ENCODE peak calls at places on chromosomes 7 and 10, in nine cellular contexts. B, Q, T, A, D, F, N, G and K are unnamed samples.

GRCh38 chr10:78849731-78850130 is 219.0 kb upstream of the ZMIZ1 start:
- DNase-seq in B (peak), Q (no peak), T (no peak), A (no peak), D (no peak), F (no peak), N (no peak), G (no peak), K (no peak)

GRCh38 chr7:128104109-128104742 is 73.0 kb upstream of the LRRC4 start:
- DNase-seq in B (no peak), Q (no peak), T (peak), A (no peak), D (no peak), F (no peak), N (no peak), G (peak), K (no peak)

GRCh38 chr7:25864943-25865633 is 286.9 kb upstream of the NFE2L3 start:
- DNase-seq in B (no peak), Q (no peak), T (no peak), A (no peak), D (no peak), F (no peak), N (no peak), G (no peak), K (no peak)

GRCh38 chr10:132094581-132095234 is 29.0 kb downstream of the JAKMIP3 start:
- DNase-seq in B (peak), Q (no peak), T (no peak), A (no peak), D (no peak), F (no peak), N (no peak), G (no peak), K (no peak)

GRCh38 chr7:98737176-98737575 is 120.1 kb downstream of the NPTX2 start:
- DNase-seq in B (no peak), Q (no peak), T (no peak), A (no peak), D (no peak), F (no peak), N (no peak), G (no peak), K (no peak)

GRCh38 chr10:5811387-5811821 is 1.8 kb downstream of the GDI2 start:
- DNase-seq in B (no peak), Q (no peak), T (no peak), A (no peak), D (no peak), F (no peak), N (no peak), G (no peak), K (no peak)

GRCh38 chr7:44281811-44282600 is 43.4 kb downstream of the CAMK2B start:
- DNase-seq in B (no peak), Q (peak), T (peak), A (peak), D (peak), F (no peak), N (no peak), G (no peak), K (peak)

GRCh38 chr10:57943701-57944100 is 324.0 kb downstream of the IPMK start:
- DNase-seq in B (no peak), Q (no peak), T (no peak), A (no peak), D (no peak), F (no peak), N (no peak), G (no peak), K (no peak)

GRCh38 chr10:43110318-43111071 is 27.8 kb upstream of the CSGALNACT2 start:
- DNase-seq in B (no peak), Q (no peak), T (no peak), A (no peak), D (no peak), F (no peak), N (no peak), G (peak), K (no peak)

GRCh38 chr7:36781011-36781738 is 56.9 kb upstream of the AOAH start:
- DNase-seq in B (no peak), Q (no peak), T (no peak), A (no peak), D (no peak), F (no peak), N (no peak), G (no peak), K (no peak)

GRCh38 chr10:22479419-22479818 is 134.1 kb downstream of the SPAG6 start:
- DNase-seq in B (no peak), Q (no peak), T (no peak), A (no peak), D (no peak), F (no peak), N (no peak), G (no peak), K (no peak)

GRCh38 chr10:97188234-97188847 is 2.6 kb upstream of the SLIT1 start:
- DNase-seq in B (no peak), Q (no peak), T (peak), A (no peak), D (no peak), F (no peak), N (no peak), G (no peak), K (no peak)

GRCh38 chr7:47290466-47290865 is 291.4 kb downstream of the TNS3 start:
- DNase-seq in B (no peak), Q (no peak), T (no peak), A (no peak), D (no peak), F (no peak), N (no peak), G (no peak), K (no peak)

GRCh38 chr10:28215930-28216329 is 86.9 kb downstream of the MPP7 start:
- DNase-seq in B (no peak), Q (no peak), T (no peak), A (no peak), D (no peak), F (no peak), N (no peak), G (no peak), K (no peak)

GRCh38 chr7:519429-519973 is at the start of gene PDGFA:
- DNase-seq in B (peak), Q (peak), T (no peak), A (no peak), D (peak), F (no peak), N (no peak), G (no peak), K (peak)

GRCh38 chr7:40530292-40530691 is 395.5 kb downstream of the SUGCT start:
- DNase-seq in B (no peak), Q (no peak), T (no peak), A (no peak), D (no peak), F (no peak), N (no peak), G (no peak), K (no peak)

GRCh38 chr10:29784175-29784773 is 149.5 kb upstream of the SVIL start:
- DNase-seq in B (peak), Q (peak), T (no peak), A (peak), D (peak), F (peak), N (no peak), G (no peak), K (peak)

GRCh38 chr10:14450041-14450491 is 119.3 kb upstream of the FRMD4A start:
- DNase-seq in B (peak), Q (peak), T (no peak), A (no peak), D (peak), F (no peak), N (no peak), G (no peak), K (no peak)

GRCh38 chr7:44853391-44853790 is 5.5 kb upstream of the H2AZ2 start:
- DNase-seq in B (no peak), Q (no peak), T (no peak), A (no peak), D (no peak), F (no peak), N (no peak), G (no peak), K (no peak)

GRCh38 chr10:71232089-71232998 is 20.0 kb downstream of the UNC5B start:
- DNase-seq in B (peak), Q (peak), T (peak), A (no peak), D (peak), F (peak), N (no peak), G (peak), K (peak)

GRCh38 chr7:124152859-124153692 is 120.2 kb upstream of the TMEM229A start:
- DNase-seq in B (no peak), Q (no peak), T (no peak), A (no peak), D (peak), F (no peak), N (no peak), G (peak), K (no peak)

GRCh38 chr7:99111591-99111990 is 32.3 kb downstream of the SMURF1 start:
- DNase-seq in B (no peak), Q (no peak), T (no peak), A (no peak), D (no peak), F (no peak), N (no peak), G (no peak), K (no peak)

GRCh38 chr10:131264110-131264788 is 47.3 kb downstream of the TCERG1L start:
- DNase-seq in B (no peak), Q (no peak), T (peak), A (peak), D (no peak), F (no peak), N (no peak), G (no peak), K (no peak)

GRCh38 chr10:132319853-132320669 is 11.9 kb upstream of the LRRC27 start:
- DNase-seq in B (no peak), Q (no peak), T (no peak), A (no peak), D (peak), F (no peak), N (no peak), G (no peak), K (peak)

GRCh38 chr7:13946181-13946580 is 43.3 kb downstream of the ETV1 start:
- DNase-seq in B (no peak), Q (no peak), T (no peak), A (no peak), D (no peak), F (no peak), N (no peak), G (no peak), K (no peak)

GRCh38 chr7:100472854-100473499 is 6.0 kb downstream of the TSC22D4 start:
- DNase-seq in B (no peak), Q (peak), T (no peak), A (no peak), D (no peak), F (no peak), N (no peak), G (no peak), K (no peak)

GRCh38 chr10:121864168-121864567 is 63.7 kb downstream of the ATE1 start:
- DNase-seq in B (no peak), Q (no peak), T (no peak), A (no peak), D (no peak), F (no peak), N (no peak), G (no peak), K (no peak)

GRCh38 chr10:31490858-31491504 is 172.0 kb downstream of the ZEB1 start:
- DNase-seq in B (no peak), Q (no peak), T (no peak), A (no peak), D (no peak), F (no peak), N (no peak), G (peak), K (no peak)

GRCh38 chr7:154902600-154903082 is 100.3 kb downstream of the PAXIP1 start:
- DNase-seq in B (no peak), Q (no peak), T (no peak), A (peak), D (no peak), F (no peak), N (no peak), G (no peak), K (no peak)

GRCh38 chr7:50564630-50565558 is at the start of gene DDC:
- DNase-seq in B (no peak), Q (no peak), T (no peak), A (no peak), D (no peak), F (no peak), N (no peak), G (no peak), K (no peak)
- TF ChIP-seq POLR2A in B (no peak), Q (no peak), T (no peak), A (no peak), D (no peak), F (no peak), N (no peak), G (no peak), K (no peak)

GRCh38 chr10:126596472-126597016 is 73.9 kb downstream of the C10orf90 start:
- DNase-seq in B (no peak), Q (no peak), T (no peak), A (no peak), D (no peak), F (no peak), N (no peak), G (no peak), K (no peak)

GRCh38 chr10:126595160-126595559 is 75.3 kb downstream of the C10orf90 start:
- DNase-seq in B (no peak), Q (no peak), T (no peak), A (no peak), D (no peak), F (no peak), N (no peak), G (peak), K (no peak)

GRCh38 chr10:126592901-126593300 is 77.6 kb downstream of the C10orf90 start:
- DNase-seq in B (no peak), Q (no peak), T (no peak), A (no peak), D (no peak), F (no peak), N (no peak), G (no peak), K (no peak)

GRCh38 chr10:126597206-126597605 is 73.3 kb downstream of the C10orf90 start:
- DNase-seq in B (no peak), Q (no peak), T (no peak), A (no peak), D (no peak), F (no peak), N (no peak), G (no peak), K (no peak)

DNA sequence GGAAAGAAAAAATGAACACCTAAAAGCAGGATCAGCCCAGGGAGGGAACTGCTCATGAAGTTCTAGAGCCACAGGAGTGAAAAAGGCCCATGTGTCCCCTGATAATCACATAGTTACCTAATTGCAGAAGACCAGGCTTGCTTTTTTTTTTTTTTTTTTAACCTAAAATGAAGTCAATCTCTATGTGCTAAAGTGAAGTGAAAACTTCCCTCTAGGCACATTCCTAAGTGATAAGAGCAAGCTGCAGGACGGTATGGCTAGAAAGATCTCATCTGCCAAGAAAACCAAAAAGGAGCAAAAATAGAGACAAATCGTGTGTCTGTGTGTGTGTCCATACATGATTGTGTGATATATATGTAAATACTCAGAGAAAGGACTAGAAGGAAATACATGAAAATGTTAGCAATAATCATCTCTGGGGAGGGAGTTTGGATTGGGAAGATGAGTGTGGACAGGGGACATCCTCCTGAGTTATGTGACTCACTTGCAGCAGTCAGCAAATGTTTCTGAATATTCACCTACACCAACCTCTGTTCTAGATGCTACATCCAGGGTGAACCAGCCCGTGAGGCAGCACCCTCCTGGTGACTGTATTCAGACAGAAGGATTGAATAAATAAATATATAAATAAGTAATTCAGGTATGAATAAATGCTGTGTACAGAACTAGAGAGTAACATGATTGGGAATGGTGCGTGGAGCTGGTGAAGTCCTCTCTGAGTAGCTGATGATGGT is 76.4 kb downstream of the C10orf90 start:
- DNase-seq in B (no peak), Q (no peak), T (no peak), A (no peak), D (no peak), F (no peak), N (no peak), G (no peak), K (no peak)
- TF ChIP-seq POLR2A in B (no peak), Q (no peak), T (no peak), A (no peak), D (no peak), F (no peak), N (no peak), G (no peak), K (no peak)

DNA sequence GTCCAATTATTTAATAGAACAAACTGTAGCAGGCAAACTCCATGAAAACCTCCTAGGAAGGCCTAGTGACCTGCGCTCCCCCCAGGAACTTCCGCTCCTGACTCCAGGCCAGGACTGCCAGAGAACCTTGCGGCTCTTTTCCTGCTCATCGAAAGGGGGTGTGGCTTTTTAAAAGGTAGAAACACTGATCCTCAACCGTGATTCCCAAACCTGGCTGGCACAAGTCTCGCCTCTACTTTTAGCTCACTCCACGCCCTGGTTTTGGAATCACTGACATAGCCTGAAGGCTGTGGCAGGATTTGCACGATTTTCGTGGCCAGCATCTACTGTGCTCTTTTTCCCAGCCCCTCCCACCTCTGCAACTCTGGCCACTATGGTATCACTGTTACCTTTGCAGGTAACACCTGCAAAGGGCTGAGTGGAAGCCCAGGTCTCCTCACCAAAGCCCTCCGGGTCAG is 43.3 kb downstream of the MYOF start:
- DNase-seq in B (peak), Q (no peak), T (no peak), A (no peak), D (no peak), F (peak), N (no peak), G (peak), K (no peak)
- TF ChIP-seq POLR2A in B (no peak), Q (no peak), T (no peak), A (no peak), D (no peak), F (no peak), N (no peak), G (no peak), K (no peak)

DNA sequence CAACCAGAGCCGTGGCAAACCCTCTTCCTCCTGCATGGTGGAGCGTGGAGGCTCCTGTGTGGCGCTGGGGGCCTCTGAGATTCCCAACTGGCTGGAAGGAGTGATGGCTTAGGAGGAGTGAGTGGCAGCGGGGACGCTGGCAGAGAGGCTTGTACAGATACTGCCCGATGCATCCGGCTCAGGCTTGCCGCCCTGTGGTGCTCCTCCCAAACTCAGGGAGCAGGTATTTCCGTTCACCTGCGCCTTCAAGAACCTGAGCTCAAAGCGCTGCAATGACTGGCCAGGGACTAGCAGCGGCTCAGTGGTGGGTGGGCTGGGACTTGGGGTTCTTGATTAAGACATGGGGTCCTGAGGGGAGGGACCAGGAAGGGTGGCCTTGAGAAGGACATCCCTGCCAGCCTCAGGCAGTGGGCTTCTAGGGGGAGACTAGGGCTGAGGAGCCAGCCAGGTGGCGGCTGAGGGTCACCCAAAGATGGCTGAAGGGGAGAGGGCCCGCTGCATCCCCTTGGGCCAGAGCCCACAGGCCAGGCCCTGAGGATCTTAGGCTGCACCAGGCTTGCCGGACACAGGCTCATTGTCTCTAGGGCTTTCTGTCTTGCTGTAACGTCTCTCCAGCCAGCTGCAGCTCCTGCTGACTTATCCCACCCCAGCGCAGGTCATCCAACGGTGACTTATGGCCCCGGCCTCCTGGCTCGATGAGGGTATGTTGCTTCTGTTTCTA is 3.2 kb downstream of the ZNF775 start:
- DNase-seq in B (no peak), Q (no peak), T (peak), A (no peak), D (no peak), F (peak), N (no peak), G (no peak), K (no peak)
- TF ChIP-seq POLR2A in B (no peak), Q (no peak), T (no peak), A (no peak), D (peak), F (no peak), N (no peak), G (no peak), K (no peak)

DNA sequence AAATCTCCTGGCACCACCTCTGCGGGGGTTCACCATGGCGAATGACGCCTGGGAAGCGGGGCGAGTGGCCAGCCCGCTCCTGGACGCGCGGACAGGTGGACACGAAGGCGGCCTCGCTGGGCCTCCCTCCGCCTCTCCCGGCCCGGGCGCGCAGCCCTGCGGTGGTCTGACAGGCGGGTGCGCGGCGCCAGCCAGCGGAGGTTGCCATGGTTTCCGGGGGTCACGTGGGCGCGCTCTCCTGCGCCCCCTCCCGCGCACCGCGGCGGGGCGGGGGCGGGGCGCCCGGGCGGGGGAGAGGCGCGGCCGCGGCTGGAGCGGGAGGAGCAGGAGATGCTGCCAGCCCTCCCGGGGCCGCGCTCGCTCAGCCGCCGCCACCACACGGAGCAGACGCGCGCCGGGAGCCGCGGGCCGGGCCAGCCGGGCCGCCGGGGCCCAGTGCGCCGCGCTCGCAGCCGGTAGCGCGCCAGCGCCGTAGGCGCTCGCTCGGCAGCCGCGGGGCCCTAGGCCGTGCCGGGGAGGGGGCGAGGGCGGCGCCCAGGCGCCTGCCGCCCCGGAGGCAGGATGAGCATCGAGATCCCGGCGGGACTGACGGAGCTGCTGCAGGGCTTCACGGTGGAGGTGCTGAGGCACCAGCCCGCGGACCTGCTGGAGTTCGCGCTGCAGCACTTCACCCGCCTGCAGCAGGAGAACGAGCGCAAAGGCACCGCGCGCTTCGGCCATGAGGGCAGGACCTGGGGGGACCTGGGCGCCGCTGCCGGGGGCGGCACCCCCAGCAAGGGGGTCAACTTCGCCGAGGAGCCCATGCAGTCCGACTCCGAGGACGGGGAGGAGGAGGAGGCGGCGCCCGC is at the start of gene PRKAR2B:
- DNase-seq in B (peak), Q (peak), T (peak), A (peak), D (peak), F (peak), N (no peak), G (peak), K (no peak)
- TF ChIP-seq POLR2A in B (no peak), Q (no peak), T (peak), A (no peak), D (peak), F (no peak), N (no peak), G (no peak), K (peak)

GRCh38 chr7:2757361-2757903 is 69.4 kb downstream of the AMZ1 start:
- DNase-seq in B (no peak), Q (peak), T (no peak), A (peak), D (peak), F (peak), N (no peak), G (peak), K (peak)
- TF ChIP-seq POLR2A in B (no peak), Q (no peak), T (no peak), A (no peak), D (no peak), F (no peak), N (no peak), G (no peak), K (no peak)

GRCh38 chr7:94394399-94395140 is at the start of gene COL1A2:
- DNase-seq in B (peak), Q (peak), T (peak), A (peak), D (peak), F (no peak), N (peak), G (peak), K (peak)
- TF ChIP-seq POLR2A in B (no peak), Q (no peak), T (no peak), A (peak), D (no peak), F (peak), N (no peak), G (no peak), K (no peak)